ENCODE peak calls at places on chromosomes 5 and 9, in eight cellular contexts. P is GM03348, I is RWPE1, D is GM20000, W is heart left ventricle, T is GF-D8, O is HuH-7, L is GM12878. S is an unnamed sample.

GRCh38 chr5:113299591-113299990 is 135.2 kb downstream of the TSSK1B start:
- DNase-seq in P (no peak), I (no peak), D (no peak), W (no peak), T (no peak), O (no peak), L (no peak), S (no peak)

GRCh38 chr5:95068303-95068702 is 216.6 kb downstream of the MCTP1 start:
- DNase-seq in P (no peak), I (no peak), D (no peak), W (no peak), T (no peak), O (no peak), L (no peak), S (no peak)

GRCh38 chr5:172364773-172365172 is 81.2 kb upstream of the UBTD2 start:
- DNase-seq in P (no peak), I (no peak), D (no peak), W (no peak), T (no peak), O (no peak), L (no peak), S (no peak)

GRCh38 chr5:77431719-77432118 is 60.4 kb downstream of the WDR41 start:
- DNase-seq in P (no peak), I (no peak), D (no peak), W (no peak), T (no peak), O (no peak), L (no peak), S (no peak)

GRCh38 chr9:117835798-117836197 is 131.6 kb downstream of the TLR4 start:
- DNase-seq in P (no peak), I (no peak), D (no peak), W (no peak), T (no peak), O (no peak), L (no peak), S (no peak)

GRCh38 chr9:90124961-90125360 is 517.7 kb downstream of the DIRAS2 start:
- DNase-seq in P (peak), I (no peak), D (no peak), W (no peak), T (no peak), O (no peak), L (no peak), S (no peak)

GRCh38 chr9:61673247-61673646 is 483.4 kb downstream of the SPATA31A7 start:
- DNase-seq in P (no peak), I (no peak), D (peak), W (no peak), T (no peak), O (no peak), L (no peak), S (no peak)

GRCh38 chr5:44860267-44860666 is 51.5 kb downstream of the MRPS30 start:
- DNase-seq in P (no peak), I (peak), D (no peak), W (no peak), T (no peak), O (no peak), L (no peak), S (no peak)

GRCh38 chr5:68962632-68963484 is 131.0 kb upstream of the SLC30A5 start:
- DNase-seq in P (peak), I (peak), D (peak), W (no peak), T (no peak), O (peak), L (no peak), S (peak)